ENCODE peak calls at places on chromosomes 13 and 19, in nine cellular contexts. J is stomach, E is lower leg skin, K is IMR-90, M is spleen, T is body of pancreas, B is GM12878, Q is heart left ventricle, G is uterus. P is an unnamed sample.

GRCh38 chr19:46383171-46383815 is 30.1 kb downstream of the CCDC8 start:
- DNase-seq in M (peak), T (peak), Q (no peak), K (no peak), B (no peak), J (no peak), G (no peak), E (peak), P (no peak)

GRCh38 chr19:15154002-15154612 is 46.7 kb downstream of the NOTCH3 start:
- DNase-seq in J (no peak), G (no peak), Q (no peak), M (no peak), T (no peak), E (no peak), K (peak), B (no peak), P (no peak)

GRCh38 chr19:19236173-19236572 is 24.4 kb downstream of the NCAN start:
- DNase-seq in K (no peak), G (no peak), E (no peak), J (no peak), T (no peak), M (no peak), B (no peak), Q (no peak), P (no peak)

GRCh38 chr19:15986694-15987093 is 37.9 kb downstream of the OR10H4 start:
- DNase-seq in M (no peak), J (no peak), Q (no peak), G (no peak), K (no peak), B (no peak), T (no peak), E (no peak), P (no peak)

GRCh38 chr13:102369303-102369702 is 32.5 kb downstream of the FGF14 start:
- DNase-seq in M (no peak), T (no peak), E (no peak), J (no peak), K (no peak), G (no peak), B (no peak), Q (no peak), P (no peak)

GRCh38 chr13:23372264-23372905 is 61.1 kb downstream of the SACS start:
- DNase-seq in Q (no peak), J (no peak), G (no peak), M (no peak), T (no peak), K (peak), E (no peak), B (no peak), P (no peak)

GRCh38 chr13:110418944-110419343 is 111.9 kb downstream of the COL4A2 start:
- DNase-seq in T (no peak), Q (peak), K (no peak), E (peak), B (no peak), G (no peak), M (no peak), J (no peak), P (no peak)

GRCh38 chr19:17605761-17606745 is 50.6 kb downstream of the COLGALT1 start:
- DNase-seq in J (peak), G (peak), K (peak), T (peak), B (peak), E (peak), Q (peak), M (peak), P (peak)

GRCh38 chr13:29886446-29886845 is 36.0 kb upstream of the UBL3 start:
- DNase-seq in M (no peak), B (no peak), K (no peak), Q (no peak), T (no peak), J (no peak), G (no peak), E (no peak), P (no peak)

GRCh38 chr19:16831531-16831930 is 2.3 kb downstream of the SIN3B start:
- DNase-seq in T (no peak), M (no peak), B (no peak), J (no peak), E (no peak), K (no peak), Q (no peak), G (no peak), P (no peak)

GRCh38 chr19:46409146-46409545 is 4.2 kb downstream of the CCDC8 start:
- DNase-seq in J (no peak), E (no peak), B (no peak), M (no peak), Q (no peak), K (no peak), G (no peak), T (no peak), P (no peak)

GRCh38 chr19:52188822-52189744 is 769 bp upstream of the PPP2R1A start:
- DNase-seq in G (no peak), T (no peak), M (peak), E (peak), K (no peak), Q (peak), B (no peak), J (no peak), P (peak)

GRCh38 chr19:52191374-52191773 is 1.5 kb downstream of the PPP2R1A start:
- DNase-seq in T (no peak), G (no peak), K (no peak), E (no peak), M (no peak), Q (no peak), J (no peak), B (no peak), P (no peak)

GRCh38 chr19:52190679-52191293 is 934 bp downstream of the PPP2R1A start:
- DNase-seq in J (peak), B (no peak), G (no peak), Q (peak), T (peak), E (peak), K (peak), M (peak), P (no peak)

GRCh38 chr19:52189745-52190678 is at the start of gene PPP2R1A:
- DNase-seq in J (peak), E (peak), T (peak), M (peak), Q (peak), G (peak), K (peak), B (peak), P (peak)

DNA sequence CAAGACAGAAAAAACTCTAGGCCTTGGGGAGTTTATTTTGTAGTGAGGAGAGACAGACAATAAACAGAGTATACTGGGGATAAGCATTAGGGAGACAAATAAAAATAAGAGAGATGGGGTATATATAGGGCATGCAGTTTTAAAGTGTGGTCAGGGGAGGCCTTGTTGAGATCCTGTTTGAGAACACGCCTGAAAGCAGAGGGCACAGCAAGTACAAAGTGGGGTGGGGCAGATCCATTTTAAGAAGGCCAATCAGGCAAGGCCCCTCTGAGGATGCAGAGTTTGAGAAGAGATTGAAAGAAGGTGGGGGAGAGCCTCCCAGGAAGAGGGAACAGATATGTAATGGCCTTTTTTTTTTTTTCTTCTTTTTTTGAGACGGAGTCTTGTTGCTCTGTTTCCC is 2.1 kb downstream of the PPP2R1A start:
- DNase-seq in E (no peak), K (no peak), B (no peak), T (no peak), G (no peak), M (no peak), Q (peak), J (no peak), P (no peak)
- TF ChIP-seq POLR2A in E (no peak), K (no peak), B (peak), T (no peak), G (no peak), M (no peak), Q (peak), J (no peak), P (no peak)

GRCh38 chr13:32446220-32446619 is 18.3 kb upstream of the N4BP2L1 start:
- DNase-seq in M (no peak), J (no peak), T (no peak), B (no peak), E (no peak), Q (no peak), K (no peak), G (no peak), P (no peak)

GRCh38 chr13:32448224-32448623 is 20.3 kb upstream of the N4BP2L1 start:
- DNase-seq in K (no peak), G (no peak), E (no peak), M (no peak), T (no peak), J (no peak), B (no peak), Q (no peak), P (no peak)

GRCh38 chr13:32446778-32447465 is 19.0 kb upstream of the N4BP2L1 start:
- DNase-seq in M (no peak), B (no peak), J (no peak), K (no peak), Q (no peak), G (no peak), E (no peak), T (no peak), P (no peak)

GRCh38 chr13:32445461-32445860 is 17.5 kb upstream of the N4BP2L1 start:
- DNase-seq in G (no peak), Q (no peak), B (no peak), M (no peak), K (no peak), E (no peak), T (no peak), J (no peak), P (no peak)

DNA sequence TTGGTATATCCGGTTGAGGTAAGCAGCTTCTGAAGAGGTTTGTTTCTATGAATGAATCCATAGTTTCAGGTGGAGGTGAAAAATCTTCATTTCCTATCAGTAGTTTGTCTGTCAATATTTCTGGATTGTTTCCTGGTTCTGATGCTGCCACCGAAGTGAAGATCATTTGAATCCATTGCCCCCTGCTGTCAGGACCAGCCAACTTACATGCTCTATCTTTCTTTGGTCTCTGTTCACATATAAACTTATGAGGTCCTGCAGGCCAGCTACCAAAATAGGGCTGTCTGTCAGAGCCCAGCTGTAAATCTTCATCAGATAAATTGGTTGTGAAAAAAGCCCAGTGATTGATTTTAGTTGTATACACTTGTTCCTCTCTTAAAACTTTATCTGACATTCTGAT is 15.2 kb upstream of the N4BP2L1 start:
- DNase-seq in G (no peak), J (no peak), K (peak), T (no peak), Q (no peak), B (peak), E (no peak), M (no peak), P (no peak)
- TF ChIP-seq CTCF in G (peak), J (no peak), K (peak), T (no peak), Q (peak), B (peak), E (no peak), M (peak), P (no peak)

GRCh38 chr19:5873617-5874199 is 3.4 kb upstream of the FUT5 start:
- DNase-seq in T (no peak), J (no peak), G (no peak), M (no peak), K (no peak), E (no peak), Q (no peak), B (no peak), P (no peak)
- TF ChIP-seq POLR2A in T (no peak), J (no peak), G (no peak), M (no peak), K (no peak), E (no peak), Q (no peak), B (no peak), P (no peak)

DNA sequence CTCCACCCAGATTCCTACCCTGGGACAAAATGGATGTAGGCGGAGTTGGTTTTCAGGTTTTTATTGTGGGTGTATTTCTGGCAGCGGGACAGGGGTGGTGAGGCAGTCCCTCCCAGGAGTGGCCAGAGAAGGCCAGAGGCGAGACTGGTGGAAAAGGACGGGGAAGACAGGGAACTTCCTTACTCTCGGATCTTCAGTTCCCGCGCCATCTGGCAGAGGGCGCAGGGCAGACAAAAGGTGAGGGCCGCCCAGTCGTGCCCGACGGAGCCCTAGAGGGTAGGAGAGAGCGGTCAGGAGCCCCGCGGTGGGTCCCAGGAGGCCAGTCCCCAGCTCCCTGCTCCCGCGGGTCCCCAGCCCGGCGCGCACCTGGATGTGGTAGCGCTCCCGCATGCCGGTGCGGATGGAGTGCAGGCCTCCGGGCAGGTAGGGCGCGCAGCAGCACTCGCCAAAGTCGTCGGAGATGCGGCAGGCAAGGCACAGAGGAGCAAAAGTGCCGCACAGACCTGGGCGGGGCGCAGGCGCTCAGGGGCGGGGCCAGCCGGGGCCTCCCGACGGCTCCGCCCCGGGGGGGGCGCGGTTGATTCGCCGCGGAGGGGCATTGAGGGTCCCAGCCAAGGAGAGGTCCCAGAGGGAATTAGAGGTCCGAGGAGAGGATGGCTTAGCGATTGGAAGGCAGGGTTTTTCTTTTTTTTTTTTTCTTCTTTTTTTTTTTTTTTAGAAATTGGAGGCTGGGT is 3.0 kb downstream of the CNFN start:
- DNase-seq in M (peak), Q (peak), J (peak), T (peak), E (peak), G (peak), K (peak), B (no peak), P (no peak)
- TF ChIP-seq CTCF in M (peak), Q (peak), J (peak), T (peak), E (no peak), G (no peak), K (peak), B (peak), P (no peak)

GRCh38 chr19:43779147-43779819 is 1.5 kb downstream of the KCNN4 start:
- DNase-seq in K (no peak), E (no peak), B (no peak), M (peak), T (no peak), G (no peak), Q (no peak), J (peak), P (no peak)

GRCh38 chr19:43782311-43782660 is 1.5 kb upstream of the KCNN4 start:
- DNase-seq in Q (no peak), M (no peak), J (no peak), E (no peak), T (no peak), K (no peak), G (no peak), B (no peak), P (no peak)

GRCh38 chr19:43779820-43780219 is 953 bp downstream of the KCNN4 start:
- DNase-seq in T (no peak), B (no peak), Q (no peak), E (no peak), K (no peak), J (no peak), G (no peak), M (no peak), P (no peak)

GRCh38 chr19:43781630-43782310 is 997 bp upstream of the KCNN4 start:
- DNase-seq in K (no peak), J (no peak), G (no peak), M (no peak), B (no peak), T (no peak), E (no peak), Q (no peak), P (no peak)

GRCh38 chr19:43780706-43781525 is at the start of gene KCNN4:
- DNase-seq in B (no peak), J (peak), G (no peak), Q (no peak), T (no peak), K (peak), E (no peak), M (peak), P (no peak)
- TF ChIP-seq POLR2A in B (peak), J (peak), G (no peak), Q (no peak), T (no peak), K (no peak), E (no peak), M (peak), P (no peak)

GRCh38 chr13:31409678-31410356 is 210.0 kb downstream of the B3GLCT start:
- DNase-seq in Q (no peak), T (no peak), E (no peak), K (no peak), G (no peak), M (no peak), B (no peak), J (no peak), P (no peak)
- TF ChIP-seq CTCF in Q (no peak), T (no peak), E (no peak), K (peak), G (no peak), M (no peak), B (no peak), J (no peak), P (no peak)

DNA sequence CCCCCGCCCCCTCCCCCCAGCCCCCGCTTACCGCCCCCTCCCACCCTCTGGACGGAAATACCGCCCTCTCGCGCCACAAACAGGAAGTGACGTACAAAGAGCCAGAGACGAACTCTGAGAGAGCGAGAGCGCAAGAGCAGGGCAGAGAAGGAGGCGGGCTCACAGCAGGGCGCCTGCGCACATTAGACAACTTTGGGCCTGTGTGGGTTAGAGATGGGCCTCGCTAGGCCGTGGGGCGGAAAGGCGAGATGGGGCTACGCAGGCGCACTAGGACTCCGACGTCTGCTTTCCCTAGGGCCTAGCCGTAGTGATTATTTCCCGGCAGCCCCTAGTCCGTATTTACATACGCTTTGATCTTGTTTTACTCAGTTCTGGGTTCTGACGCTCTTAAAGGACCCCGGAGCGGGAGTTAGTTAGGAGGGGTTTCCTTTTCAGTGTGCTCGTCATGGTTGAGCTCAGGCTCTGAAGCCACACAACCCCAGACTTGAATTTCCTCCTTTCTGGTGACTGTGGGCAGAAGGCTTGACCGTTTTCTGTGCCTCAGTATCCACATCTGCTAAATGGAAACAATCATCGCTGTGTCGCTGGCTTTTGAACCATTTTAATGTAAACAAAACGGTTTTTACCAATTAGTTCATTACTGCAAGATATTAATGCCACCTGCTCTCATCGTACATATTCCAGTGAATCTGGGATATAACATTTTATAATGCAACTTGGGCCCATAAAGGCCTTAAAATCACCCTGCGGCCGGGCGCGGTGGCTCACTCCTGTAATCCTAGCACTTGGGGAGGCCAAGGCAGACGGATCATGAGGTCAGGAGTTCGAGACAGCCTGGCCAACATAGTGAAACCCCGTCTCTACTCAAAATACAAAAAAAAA is 449 bp upstream of the AKT2 start:
- DNase-seq in K (peak), E (peak), B (peak), Q (peak), T (peak), G (peak), J (peak), M (peak), P (peak)
- TF ChIP-seq POLR2A in K (peak), E (no peak), B (peak), Q (no peak), T (peak), G (peak), J (no peak), M (peak), P (peak)

P was measured in ovary.